ENCODE peak calls at places on chromosomes 5 and 9, in eight cellular contexts. Y, U, N, V, D, A, R and P are unnamed samples.

GRCh38 chr9:97438666-97439065 is 26.8 kb downstream of the TDRD7 start:
- DNase-seq in U (no peak), Y (no peak), V (peak; percentile 8), D (no peak), N (no peak), R (no peak), A (peak; percentile 13), P (no peak)

GRCh38 chr5:157582731-157583580 is 7.4 kb upstream of the ADAM19 start:
- DNase-seq in Y (no peak), N (no peak), U (no peak), D (no peak), R (no peak), A (no peak), V (no peak), P (no peak)

GRCh38 chr9:132883349-132884294 is 4.9 kb downstream of the SPACA9 start:
- DNase-seq in R (no peak), A (no peak), V (no peak), D (no peak), N (no peak), Y (no peak), U (no peak), P (no peak)

GRCh38 chr5:55533806-55534435 is 843 bp downstream of the PLPP1 start:
- DNase-seq in Y (no peak), V (peak; percentile 48), D (peak; percentile 69), N (peak; percentile 77), A (peak; percentile 33), U (peak; percentile 50), R (peak; percentile 60), P (no peak)

GRCh38 chr5:158435161-158435616 is 576.2 kb upstream of the CLINT1 start:
- DNase-seq in U (no peak), R (peak; percentile 79), N (no peak), D (no peak), A (peak; percentile 66), V (no peak), Y (no peak), P (no peak)

GRCh38 chr9:134551176-134551575 is 90.4 kb upstream of the COL5A1 start:
- DNase-seq in V (no peak), N (no peak), U (no peak), Y (no peak), A (no peak), R (no peak), D (no peak), P (no peak)

GRCh38 chr5:138438724-138439536 is at the start of gene REEP2:
- DNase-seq in R (peak; percentile 57), V (peak; percentile 47), D (peak; percentile 93), A (peak; percentile 42), U (peak; percentile 62), N (peak; percentile 93), Y (peak; percentile 74), P (no peak)

GRCh38 chr9:76528642-76529190 is 69.7 kb downstream of the GCNT1 start:
- DNase-seq in A (no peak), R (no peak), V (no peak), Y (no peak), N (no peak), U (no peak), D (no peak), P (no peak)

GRCh38 chr5:172797800-172798199 is 26.8 kb upstream of the DUSP1 start:
- DNase-seq in R (no peak), U (no peak), V (no peak), N (no peak), Y (no peak), D (peak; percentile 20), A (no peak), P (no peak)

GRCh38 chr9:104968025-104968982 is 40.3 kb upstream of the ABCA1 start:
- DNase-seq in N (peak; percentile 82), D (peak; percentile 87), V (peak; percentile 90), U (peak; percentile 82), R (peak; percentile 89), Y (peak; percentile 86), A (peak; percentile 97), P (peak; percentile 92)

GRCh38 chr9:19769213-19769612 is 19.6 kb downstream of the SLC24A2 start:
- DNase-seq in D (no peak), Y (no peak), V (no peak), R (no peak), N (no peak), A (no peak), U (no peak), P (no peak)

GRCh38 chr9:113464286-113464660 is 746 bp downstream of the RGS3 start:
- DNase-seq in U (no peak), A (no peak), V (no peak), N (no peak), D (no peak), Y (no peak), R (no peak), P (no peak)

GRCh38 chr9:26597542-26597941 is 295.1 kb downstream of the CAAP1 start:
- DNase-seq in R (no peak), A (no peak), D (no peak), V (no peak), Y (no peak), U (no peak), N (no peak), P (no peak)

GRCh38 chr9:120868676-120869359 is 8.2 kb downstream of the PHF19 start:
- DNase-seq in N (peak; percentile 98), V (peak; percentile 84), A (peak; percentile 94), R (peak; percentile 93), U (peak; percentile 90), Y (peak; percentile 98), D (peak; percentile 99), P (peak; percentile 83)

GRCh38 chr5:68950111-68950510 is 143.7 kb upstream of the SLC30A5 start:
- DNase-seq in D (no peak), N (no peak), R (no peak), U (no peak), V (no peak), Y (no peak), A (no peak), P (no peak)

GRCh38 chr9:106860731-106861584 is 2.0 kb upstream of the ZNF462 start:
- DNase-seq in D (peak; percentile 13), A (peak; percentile 29), R (peak; percentile 47), U (peak; percentile 27), N (no peak), Y (peak; percentile 47), V (peak; percentile 38), P (no peak)

GRCh38 chr5:10301842-10302610 is 5.7 kb downstream of the CMBL start:
- DNase-seq in N (no peak), V (no peak), R (peak; percentile 42), A (no peak), D (no peak), U (no peak), Y (no peak), P (no peak)

GRCh38 chr5:45695011-45695667 is 1.0 kb downstream of the HCN1 start:
- DNase-seq in Y (peak; percentile 31), U (peak; percentile 3), R (no peak), A (no peak), N (no peak), V (no peak), D (peak; percentile 7), P (no peak)

GRCh38 chr9:107755267-107755666 is 265.7 kb upstream of the KLF4 start:
- DNase-seq in Y (no peak), U (no peak), R (peak; percentile 77), D (no peak), N (no peak), A (peak; percentile 75), V (peak; percentile 71), P (no peak)

GRCh38 chr9:109229682-109230081 is 62.6 kb upstream of the FRRS1L start:
- DNase-seq in V (no peak), Y (no peak), R (no peak), U (no peak), D (no peak), A (no peak), N (no peak), P (no peak)

GRCh38 chr5:175377816-175378215 is 66.2 kb downstream of the DRD1 start:
- DNase-seq in R (peak; percentile 51), N (no peak), Y (no peak), U (no peak), D (no peak), A (no peak), V (no peak), P (no peak)

DNA sequence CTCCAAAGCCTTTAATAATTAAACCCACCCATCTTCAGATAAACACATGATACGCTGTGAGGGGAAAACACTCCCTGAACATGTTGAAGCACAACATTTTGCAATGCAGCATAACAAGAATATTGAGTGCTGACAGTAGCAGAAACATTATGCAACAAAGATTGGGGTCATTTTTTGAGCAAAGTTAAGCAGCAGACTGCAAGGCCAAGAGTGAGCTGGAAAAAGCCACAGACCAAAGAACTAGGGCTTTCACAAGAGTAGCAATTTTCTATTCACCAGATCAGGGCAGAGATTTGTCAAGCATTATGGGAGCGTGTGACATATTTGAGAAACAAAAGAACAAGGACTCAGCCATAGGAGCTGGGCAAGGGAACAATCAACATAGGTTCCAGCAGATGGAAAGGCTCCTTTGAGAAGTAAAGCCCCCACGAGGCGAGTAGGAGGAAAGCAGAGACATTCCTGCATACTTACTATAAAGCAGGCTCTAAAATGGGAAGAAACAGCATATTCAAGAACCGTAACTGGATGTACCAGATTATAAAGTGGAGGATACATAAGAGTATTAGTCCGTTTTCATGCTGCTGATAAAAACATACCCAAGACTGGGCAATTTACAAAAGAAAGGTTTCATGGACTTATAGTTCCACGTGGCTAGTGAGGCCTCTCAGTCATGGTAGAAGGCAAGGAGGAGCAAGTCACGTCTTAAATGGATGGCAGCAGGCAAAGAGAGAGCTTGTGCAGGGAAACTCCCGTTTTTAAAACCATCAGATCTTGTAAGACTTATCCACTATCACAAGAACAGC is 4.8 kb upstream of the TTC23L start:
- DNase-seq in N (no peak), Y (no peak), U (no peak), A (peak; percentile 63), R (no peak), D (no peak), V (no peak), P (no peak)
- TF ChIP-seq CTCF in N (no peak), Y (peak; percentile 12), U (peak; percentile 21), A (peak; percentile 16), R (no peak), D (no peak), V (no peak), P (no peak)

GRCh38 chr5:31639488-31640011 is 619 bp downstream of the PDZD2 start:
- DNase-seq in R (no peak), D (no peak), A (no peak), V (no peak), U (peak; percentile 7), Y (peak; percentile 44), N (no peak), P (no peak)
- TF ChIP-seq CTCF in R (no peak), D (no peak), A (no peak), V (no peak), U (no peak), Y (no peak), N (no peak), P (no peak)

GRCh38 chr5:132607133-132607532 is 50.4 kb downstream of the RAD50 start:
- DNase-seq in U (no peak), N (no peak), R (peak; percentile 26), V (no peak), Y (no peak), D (no peak), A (no peak), P (no peak)

GRCh38 chr5:132611965-132612364 is 46.0 kb upstream of the IL13 start:
- DNase-seq in R (no peak), U (no peak), A (no peak), V (no peak), N (no peak), Y (no peak), D (no peak), P (no peak)

GRCh38 chr5:132608107-132608506 is 49.9 kb upstream of the IL13 start:
- DNase-seq in U (no peak), N (no peak), V (no peak), A (peak; percentile 2), Y (no peak), D (no peak), R (no peak), P (no peak)
- TF ChIP-seq CTCF in U (no peak), N (no peak), V (no peak), A (no peak), Y (no peak), D (no peak), R (no peak), P (no peak)

GRCh38 chr9:37034320-37034937 is 361 bp upstream of the PAX5 start:
- DNase-seq in A (no peak), U (no peak), N (peak; percentile 81), D (peak; percentile 82), Y (peak; percentile 74), V (no peak), R (peak; percentile 4), P (no peak)
- TF ChIP-seq CTCF in A (no peak), U (peak; percentile 53), N (peak; percentile 76), D (peak; percentile 55), Y (peak; percentile 28), V (no peak), R (no peak), P (no peak)